ENCODE peak calls at places on chromosomes 12 and 14, in eight cellular contexts. U, R, Q, E, F, N, C and J are unnamed samples.

GRCh38 chr12:47882796-47883546 is 21.8 kb downstream of the VDR start:
- DNase-seq in U (no peak), R (no peak), Q (no peak), E (no peak), F (no peak), N (peak), C (no peak), J (no peak)

GRCh38 chr14:79476552-79476951 is 734.8 kb downstream of the DIO2 start:
- DNase-seq in U (no peak), R (no peak), Q (no peak), E (no peak), F (no peak), N (no peak), C (no peak), J (no peak)

GRCh38 chr14:50347521-50347920 is 35.4 kb downstream of the DMAC2L start:
- DNase-seq in U (no peak), R (peak), Q (no peak), E (no peak), F (no peak), N (no peak), C (no peak), J (no peak)

GRCh38 chr14:95396221-95396620 is 76.5 kb upstream of the CLMN start:
- DNase-seq in U (no peak), R (no peak), Q (no peak), E (no peak), F (no peak), N (no peak), C (no peak), J (no peak)

GRCh38 chr12:99498756-99499155 is 148.8 kb upstream of the GARIN6 start:
- DNase-seq in U (no peak), R (peak), Q (no peak), E (no peak), F (no peak), N (no peak), C (no peak), J (peak)

GRCh38 chr14:50173891-50174290 is 57.5 kb downstream of the SOS2 start:
- DNase-seq in U (no peak), R (peak), Q (no peak), E (no peak), F (no peak), N (no peak), C (no peak), J (no peak)

GRCh38 chr14:69996197-69996596 is 117.0 kb downstream of the SMOC1 start:
- DNase-seq in U (no peak), R (peak), Q (no peak), E (no peak), F (no peak), N (no peak), C (no peak), J (no peak)

GRCh38 chr12:1972856-1973317 is 31.4 kb downstream of the DCP1B start:
- DNase-seq in U (peak), R (peak), Q (peak), E (no peak), F (peak), N (no peak), C (no peak), J (no peak)

GRCh38 chr12:21169878-21170472 is 39.0 kb downstream of the SLCO1B1 start:
- DNase-seq in U (no peak), R (peak), Q (no peak), E (no peak), F (peak), N (peak), C (peak), J (no peak)

GRCh38 chr14:56117765-56118610 is at the start of gene PELI2:
- DNase-seq in U (peak), R (peak), Q (peak), E (peak), F (peak), N (peak), C (peak), J (no peak)

GRCh38 chr14:94062344-94062904 is 18.6 kb downstream of the DDX24 start:
- DNase-seq in U (no peak), R (peak), Q (no peak), E (no peak), F (no peak), N (no peak), C (no peak), J (no peak)

GRCh38 chr12:6443361-6443983 is 1.3 kb upstream of the CD27 start:
- DNase-seq in U (no peak), R (no peak), Q (no peak), E (peak), F (no peak), N (no peak), C (no peak), J (no peak)

GRCh38 chr12:2301531-2302461 is 249.0 kb downstream of the CACNA1C start:
- DNase-seq in U (peak), R (no peak), Q (no peak), E (no peak), F (no peak), N (no peak), C (peak), J (no peak)

GRCh38 chr12:65510584-65511050 is 232.1 kb downstream of the MSRB3 start:
- DNase-seq in U (peak), R (no peak), Q (peak), E (no peak), F (peak), N (peak), C (no peak), J (no peak)

GRCh38 chr14:99245541-99246511 is 26.2 kb downstream of the BCL11B start:
- DNase-seq in U (no peak), R (no peak), Q (no peak), E (no peak), F (peak), N (no peak), C (no peak), J (no peak)

GRCh38 chr14:101707863-101708620 is 53.5 kb upstream of the PPP2R5C start:
- DNase-seq in U (no peak), R (no peak), Q (no peak), E (no peak), F (no peak), N (no peak), C (no peak), J (no peak)

GRCh38 chr14:103530831-103531230 is 1.8 kb downstream of the TRMT61A start:
- DNase-seq in U (no peak), R (no peak), Q (peak), E (no peak), F (no peak), N (no peak), C (no peak), J (no peak)

GRCh38 chr14:100950024-100950423 is 46.5 kb upstream of the RTL1 start:
- DNase-seq in U (no peak), R (peak), Q (no peak), E (no peak), F (no peak), N (no peak), C (no peak), J (no peak)

GRCh38 chr14:54762296-54762695 is 140.3 kb downstream of the GCH1 start:
- DNase-seq in U (no peak), R (peak), Q (no peak), E (no peak), F (no peak), N (no peak), C (no peak), J (no peak)

GRCh38 chr14:40983604-40984003 is 623.1 kb upstream of the LRFN5 start:
- DNase-seq in U (no peak), R (peak), Q (no peak), E (no peak), F (no peak), N (no peak), C (no peak), J (no peak)

GRCh38 chr12:73632191-73632590 is 905.4 kb upstream of the ATXN7L3B start:
- DNase-seq in U (no peak), R (no peak), Q (no peak), E (no peak), F (no peak), N (no peak), C (no peak), J (no peak)
- TF ChIP-seq CTCF in U (no peak), R (no peak), Q (no peak), E (no peak), F (no peak), N (no peak), C (no peak), J (no peak)

DNA sequence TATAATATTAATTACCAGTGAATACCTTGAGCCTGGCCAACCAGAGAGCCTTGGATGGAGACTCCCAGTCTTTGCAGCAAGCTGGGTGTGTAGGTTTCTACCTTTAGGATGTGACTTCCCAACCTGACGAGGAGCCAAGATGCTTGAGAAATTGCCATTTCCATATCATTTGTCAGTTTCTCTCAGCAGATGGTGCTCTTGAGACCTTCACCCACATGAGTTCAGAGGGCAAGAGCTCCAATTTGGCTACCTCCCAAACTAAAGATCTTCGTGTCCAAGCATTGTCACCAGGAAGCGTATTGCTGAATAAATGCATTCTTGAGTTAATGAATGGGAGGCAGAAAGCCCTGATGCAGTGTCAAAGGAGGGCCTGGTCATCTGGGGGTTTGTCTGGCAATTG is 106.4 kb upstream of the TBX5 start:
- DNase-seq in U (no peak), R (no peak), Q (no peak), E (no peak), F (no peak), N (no peak), C (no peak), J (no peak)
- TF ChIP-seq CTCF in U (no peak), R (no peak), Q (no peak), E (no peak), F (no peak), N (no peak), C (no peak), J (no peak)

GRCh38 chr12:130333341-130333740 is 4.3 kb upstream of the PIWIL1 start:
- DNase-seq in U (no peak), R (no peak), Q (no peak), E (no peak), F (no peak), N (no peak), C (no peak), J (no peak)
- TF ChIP-seq CTCF in U (no peak), R (no peak), Q (no peak), E (no peak), F (no peak), N (no peak), C (no peak), J (no peak)

DNA sequence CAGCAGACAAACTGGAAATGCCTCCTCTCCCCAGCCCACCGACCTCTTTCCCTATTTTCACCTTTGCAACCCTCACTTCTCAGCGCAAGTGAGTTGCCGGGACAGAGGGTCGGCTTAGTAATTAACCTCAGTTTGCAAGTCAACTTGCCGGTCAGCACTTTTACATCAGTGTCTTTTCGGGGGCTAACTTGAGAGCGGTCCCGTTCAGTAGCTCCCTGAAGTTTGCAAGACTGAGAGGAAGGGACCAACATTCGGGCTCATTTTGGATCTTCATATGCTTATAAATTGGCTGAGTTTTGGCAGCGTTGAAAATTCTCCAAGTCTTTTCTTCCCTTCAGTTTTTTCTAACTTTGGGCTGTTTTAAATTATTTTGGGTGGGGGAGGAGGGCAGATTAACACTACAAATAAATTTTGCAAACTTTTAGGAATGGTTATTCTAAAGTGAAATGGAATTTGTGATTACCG is 846 bp downstream of the BRMS1L start:
- DNase-seq in U (no peak), R (no peak), Q (no peak), E (no peak), F (no peak), N (no peak), C (no peak), J (no peak)
- TF ChIP-seq CTCF in U (no peak), R (no peak), Q (no peak), E (no peak), F (no peak), N (no peak), C (no peak), J (no peak)